ENCODE peak calls at places on chromosomes 3 and 15, in ten cellular contexts. S, E, R, J, Y, I, K, H, G and L are unnamed samples.
A peak's percentile ranks its signal among the peaks of the same experiment; 100 is the strongest.

GRCh38 chr15:67137951-67138935 is 72.8 kb downstream of the SMAD3 start:
- DNase-seq in S (no peak), E (no peak), R (peak; percentile 57), J (no peak), Y (no peak), I (no peak), K (no peak), H (no peak), G (no peak), L (no peak)

GRCh38 chr3:47909607-47910006 is 106.6 kb downstream of the MAP4 start:
- DNase-seq in S (no peak), E (no peak), R (no peak), J (no peak), Y (no peak), I (peak; percentile 3), K (no peak), H (no peak), G (no peak), L (no peak)

GRCh38 chr3:127589600-127590281 is 792 bp downstream of the TPRA1 start:
- DNase-seq in S (peak; percentile 36), E (no peak), R (peak; percentile 31), J (peak; percentile 39), Y (no peak), I (peak; percentile 31), K (peak; percentile 33), H (peak; percentile 19), G (peak; percentile 31), L (no peak)

GRCh38 chr3:42747581-42747980 is 25.5 kb downstream of the CCDC13 start:
- DNase-seq in S (no peak), E (no peak), R (no peak), J (no peak), Y (no peak), I (no peak), K (no peak), H (no peak), G (no peak), L (no peak)

GRCh38 chr3:77326586-77326985 is 286.7 kb downstream of the ROBO2 start:
- DNase-seq in S (no peak), E (no peak), R (no peak), J (no peak), Y (no peak), I (no peak), K (no peak), H (no peak), G (no peak), L (no peak)

GRCh38 chr3:44000586-44000985 is 241.1 kb upstream of the TOPAZ1 start:
- DNase-seq in S (no peak), E (no peak), R (peak; percentile 66), J (no peak), Y (peak; percentile 53), I (no peak), K (no peak), H (peak; percentile 70), G (no peak), L (no peak)

GRCh38 chr3:165343185-165343584 is 147.0 kb upstream of the SLITRK3 start:
- DNase-seq in S (no peak), E (no peak), R (no peak), J (no peak), Y (no peak), I (no peak), K (no peak), H (no peak), G (no peak), L (no peak)

GRCh38 chr3:197007953-197008352 is 21.7 kb downstream of the MELTF start:
- DNase-seq in S (no peak), E (no peak), R (no peak), J (no peak), Y (no peak), I (no peak), K (no peak), H (no peak), G (no peak), L (no peak)

DNA sequence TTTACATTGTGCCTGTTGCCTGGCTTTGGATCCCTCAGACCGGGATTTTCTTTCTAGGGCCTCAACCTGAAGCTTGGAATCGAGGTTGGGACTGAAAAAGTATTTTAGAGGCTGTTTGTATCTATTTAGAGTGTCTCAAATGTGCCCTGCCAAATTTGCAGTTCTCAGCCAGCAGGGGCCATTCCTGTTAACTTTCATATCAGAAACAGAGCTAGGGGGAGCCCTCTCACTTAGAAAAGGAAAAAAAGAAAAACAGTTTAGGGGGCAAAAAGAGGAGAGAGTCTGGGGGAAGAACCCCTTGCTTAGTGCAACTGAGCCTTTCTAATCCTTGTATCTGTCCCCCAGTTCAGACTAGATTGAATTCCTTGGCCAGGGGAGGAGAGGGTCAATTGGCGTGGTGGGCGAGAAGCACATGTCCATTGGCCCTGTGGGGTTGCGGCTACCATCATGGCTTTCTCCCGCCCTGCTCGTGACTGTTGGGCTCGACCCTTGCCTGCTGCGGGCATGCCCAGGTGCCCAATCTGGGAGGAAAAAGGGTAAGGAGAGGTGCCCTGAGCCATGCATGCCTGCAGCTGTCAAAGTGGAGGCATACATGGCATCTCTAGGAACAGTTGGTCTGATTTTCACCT is 101.6 kb downstream of the CFAP44 start:
- DNase-seq in S (no peak), E (no peak), R (no peak), J (no peak), Y (no peak), I (no peak), K (no peak), H (peak; percentile 17), G (no peak), L (no peak)
- TF ChIP-seq CTCF in S (peak; percentile 22), E (no peak), R (peak; percentile 30), J (no peak), Y (peak; percentile 24), I (no peak), K (no peak), H (peak; percentile 64), G (no peak), L (no peak)

DNA sequence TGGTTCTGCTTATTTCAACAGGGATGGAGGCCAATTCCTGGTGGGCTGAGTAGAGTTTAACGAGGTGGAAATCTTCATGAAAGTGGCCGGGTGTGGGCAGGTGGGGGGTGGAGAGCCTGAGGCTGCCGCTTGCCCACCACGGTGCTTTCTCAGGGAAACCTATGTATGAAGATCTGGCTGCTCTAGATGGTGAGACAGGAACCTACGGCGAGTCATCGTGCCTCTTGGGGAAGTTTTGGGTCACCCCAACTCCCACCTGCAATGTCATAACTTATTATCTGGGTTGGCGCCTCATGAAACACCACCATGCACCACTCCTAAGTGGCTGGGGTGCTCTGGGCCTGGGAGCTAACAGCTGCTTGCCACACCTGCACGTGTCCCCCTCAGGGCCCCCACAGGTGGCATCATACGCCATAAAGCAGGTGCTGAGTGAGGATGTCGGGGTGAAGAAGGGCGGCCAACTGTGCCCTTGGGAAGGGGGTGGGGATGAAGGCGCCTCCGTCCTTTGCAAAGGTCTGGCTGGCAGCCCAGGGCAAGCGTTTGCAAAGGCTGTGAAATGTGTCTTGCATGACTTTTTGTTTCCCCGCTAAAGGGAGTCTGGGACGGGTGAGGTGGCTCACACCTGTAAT is 27.9 kb upstream of the SNRPA1 start:
- DNase-seq in S (no peak), E (no peak), R (no peak), J (no peak), Y (no peak), I (no peak), K (no peak), H (no peak), G (no peak), L (no peak)
- TF ChIP-seq CTCF in S (no peak), E (no peak), R (no peak), J (no peak), Y (no peak), I (no peak), K (no peak), H (no peak), G (no peak), L (no peak)

GRCh38 chr3:129623447-129624118 is 17.1 kb upstream of the PLXND1 start:
- DNase-seq in S (no peak), E (no peak), R (peak; percentile 43), J (no peak), Y (peak; percentile 36), I (no peak), K (no peak), H (no peak), G (peak; percentile 61), L (no peak)

GRCh38 chr3:129624347-129625070 is 18.0 kb upstream of the PLXND1 start:
- DNase-seq in S (no peak), E (no peak), R (no peak), J (no peak), Y (no peak), I (no peak), K (no peak), H (no peak), G (no peak), L (no peak)

GRCh38 chr3:129627350-129628168 is 21.1 kb upstream of the PLXND1 start:
- DNase-seq in S (peak; percentile 65), E (no peak), R (peak; percentile 81), J (peak; percentile 62), Y (peak; percentile 89), I (peak; percentile 86), K (peak; percentile 80), H (peak; percentile 67), G (peak; percentile 76), L (no peak)

GRCh38 chr3:129626744-129627349 is 20.4 kb upstream of the PLXND1 start:
- DNase-seq in S (peak; percentile 69), E (no peak), R (no peak), J (peak; percentile 83), Y (peak; percentile 89), I (peak; percentile 100), K (peak; percentile 87), H (peak; percentile 68), G (peak; percentile 97), L (no peak)

GRCh38 chr3:129625071-129625874 is 18.8 kb upstream of the PLXND1 start:
- DNase-seq in S (no peak), E (no peak), R (no peak), J (no peak), Y (no peak), I (no peak), K (peak; percentile 60), H (no peak), G (no peak), L (no peak)
- TF ChIP-seq CTCF in S (no peak), E (no peak), R (no peak), J (no peak), Y (no peak), I (peak; percentile 37), K (no peak), H (peak; percentile 27), G (no peak), L (no peak)

GRCh38 chr3:119630119-119630518 is 30.3 kb downstream of the POPDC2 start:
- DNase-seq in S (no peak), E (no peak), R (no peak), J (no peak), Y (no peak), I (no peak), K (no peak), H (no peak), G (no peak), L (no peak)

GRCh38 chr3:119628816-119629445 is 31.2 kb downstream of the PLA1A start:
- DNase-seq in S (no peak), E (no peak), R (peak; percentile 29), J (no peak), Y (no peak), I (no peak), K (no peak), H (peak; percentile 57), G (no peak), L (no peak)

GRCh38 chr3:119632829-119633228 is 27.6 kb downstream of the POPDC2 start:
- DNase-seq in S (no peak), E (no peak), R (no peak), J (no peak), Y (no peak), I (no peak), K (no peak), H (no peak), G (peak; percentile 87), L (no peak)

GRCh38 chr3:119631529-119631928 is 28.9 kb downstream of the POPDC2 start:
- DNase-seq in S (no peak), E (no peak), R (no peak), J (no peak), Y (no peak), I (no peak), K (no peak), H (peak; percentile 43), G (no peak), L (no peak)

GRCh38 chr3:119630562-119631329 is 29.6 kb downstream of the POPDC2 start:
- DNase-seq in S (no peak), E (no peak), R (peak; percentile 46), J (no peak), Y (no peak), I (no peak), K (no peak), H (no peak), G (no peak), L (no peak)
- TF ChIP-seq CTCF in S (no peak), E (no peak), R (no peak), J (no peak), Y (no peak), I (no peak), K (no peak), H (no peak), G (no peak), L (no peak)